ENCODE peak calls at places on chromosomes 11 and 22, in four cellular contexts. One of them, this sample, is unnamed.

GRCh38 chr11:1730230-1730629 is 20.2 kb downstream of the IFITM10 start:
- DNase-seq in fibroblast of lung: no peak
- DNase-seq in GM23338: no peak
- DNase-seq in mammary epithelial cell: no peak
- DNase-seq in this sample: no peak

GRCh38 chr11:125373426-125374391 is 122.4 kb downstream of the FEZ1 start:
- DNase-seq in GM23338: no peak
- DNase-seq in fibroblast of lung: peak; percentile 65
- DNase-seq in mammary epithelial cell: no peak
- DNase-seq in this sample: peak; percentile 14

GRCh38 chr22:38435010-38435409 is 20.0 kb downstream of the KCNJ4 start:
- DNase-seq in mammary epithelial cell: no peak
- DNase-seq in GM23338: peak; percentile 65
- DNase-seq in fibroblast of lung: no peak
- DNase-seq in this sample: no peak

GRCh38 chr22:43153916-43154315 is 2.6 kb downstream of the TSPO start:
- DNase-seq in GM23338: no peak
- DNase-seq in fibroblast of lung: no peak
- DNase-seq in mammary epithelial cell: no peak
- DNase-seq in this sample: no peak

GRCh38 chr11:2689551-2690260 is 10.1 kb downstream of the KCNQ1OT1 start:
- DNase-seq in GM23338: no peak
- DNase-seq in fibroblast of lung: no peak
- DNase-seq in mammary epithelial cell: no peak
- DNase-seq in this sample: no peak

GRCh38 chr11:14029415-14029814 is 66.9 kb downstream of the SPON1 start:
- DNase-seq in mammary epithelial cell: no peak
- DNase-seq in fibroblast of lung: no peak
- DNase-seq in GM23338: peak; percentile 83
- DNase-seq in this sample: no peak

GRCh38 chr11:3126207-3126865 is 38.8 kb downstream of the OSBPL5 start:
- DNase-seq in GM23338: no peak
- DNase-seq in fibroblast of lung: no peak
- DNase-seq in mammary epithelial cell: peak; percentile 47
- DNase-seq in this sample: no peak

GRCh38 chr11:116600930-116601329 is 171.9 kb downstream of the BUD13 start:
- DNase-seq in mammary epithelial cell: no peak
- DNase-seq in GM23338: no peak
- DNase-seq in fibroblast of lung: no peak
- DNase-seq in this sample: no peak

GRCh38 chr22:18096823-18097222 is 13.8 kb upstream of the TUBA8 start:
- DNase-seq in GM23338: no peak
- DNase-seq in mammary epithelial cell: no peak
- DNase-seq in fibroblast of lung: no peak
- DNase-seq in this sample: no peak

GRCh38 chr11:130940706-130941105 is 24.4 kb upstream of the SNX19 start:
- DNase-seq in mammary epithelial cell: no peak
- DNase-seq in GM23338: no peak
- DNase-seq in fibroblast of lung: peak; percentile 65
- DNase-seq in this sample: no peak

GRCh38 chr11:79062814-79063762 is 377.7 kb downstream of the TENM4 start:
- DNase-seq in GM23338: peak; percentile 80
- DNase-seq in mammary epithelial cell: peak; percentile 27
- DNase-seq in fibroblast of lung: no peak
- DNase-seq in this sample: peak; percentile 45

GRCh38 chr11:27663294-27663693 is 37.0 kb downstream of the BDNF start:
- DNase-seq in mammary epithelial cell: no peak
- DNase-seq in GM23338: no peak
- DNase-seq in fibroblast of lung: no peak
- DNase-seq in this sample: no peak

GRCh38 chr11:134646561-134646960 is 234.5 kb upstream of the B3GAT1 start:
- DNase-seq in fibroblast of lung: no peak
- DNase-seq in mammary epithelial cell: no peak
- DNase-seq in GM23338: no peak
- DNase-seq in this sample: no peak

GRCh38 chr11:14179126-14179820 is 179.7 kb downstream of the RRAS2 start:
- DNase-seq in GM23338: no peak
- DNase-seq in fibroblast of lung: peak; percentile 97
- DNase-seq in mammary epithelial cell: no peak
- DNase-seq in this sample: no peak

GRCh38 chr11:58594826-58595225 is 16.0 kb downstream of the ZFP91 start:
- DNase-seq in GM23338: no peak
- DNase-seq in mammary epithelial cell: no peak
- DNase-seq in fibroblast of lung: no peak
- DNase-seq in this sample: no peak

GRCh38 chr11:64334764-64335741 is 5.0 kb upstream of the CCDC88B start:
- DNase-seq in GM23338: peak; percentile 56
- DNase-seq in fibroblast of lung: peak; percentile 82
- DNase-seq in mammary epithelial cell: peak; percentile 99
- DNase-seq in this sample: peak; percentile 73

GRCh38 chr11:64333556-64333955 is 6.4 kb upstream of the CCDC88B start:
- DNase-seq in fibroblast of lung: no peak
- DNase-seq in mammary epithelial cell: no peak
- DNase-seq in GM23338: no peak
- DNase-seq in this sample: no peak

GRCh38 chr11:64330888-64331287 is 9.1 kb upstream of the CCDC88B start:
- DNase-seq in GM23338: no peak
- DNase-seq in mammary epithelial cell: no peak
- DNase-seq in fibroblast of lung: no peak
- DNase-seq in this sample: no peak

GRCh38 chr11:64327993-64328392 is 10.1 kb downstream of the PRDX5 start:
- DNase-seq in fibroblast of lung: no peak
- DNase-seq in GM23338: no peak
- DNase-seq in mammary epithelial cell: no peak
- DNase-seq in this sample: no peak

DNA sequence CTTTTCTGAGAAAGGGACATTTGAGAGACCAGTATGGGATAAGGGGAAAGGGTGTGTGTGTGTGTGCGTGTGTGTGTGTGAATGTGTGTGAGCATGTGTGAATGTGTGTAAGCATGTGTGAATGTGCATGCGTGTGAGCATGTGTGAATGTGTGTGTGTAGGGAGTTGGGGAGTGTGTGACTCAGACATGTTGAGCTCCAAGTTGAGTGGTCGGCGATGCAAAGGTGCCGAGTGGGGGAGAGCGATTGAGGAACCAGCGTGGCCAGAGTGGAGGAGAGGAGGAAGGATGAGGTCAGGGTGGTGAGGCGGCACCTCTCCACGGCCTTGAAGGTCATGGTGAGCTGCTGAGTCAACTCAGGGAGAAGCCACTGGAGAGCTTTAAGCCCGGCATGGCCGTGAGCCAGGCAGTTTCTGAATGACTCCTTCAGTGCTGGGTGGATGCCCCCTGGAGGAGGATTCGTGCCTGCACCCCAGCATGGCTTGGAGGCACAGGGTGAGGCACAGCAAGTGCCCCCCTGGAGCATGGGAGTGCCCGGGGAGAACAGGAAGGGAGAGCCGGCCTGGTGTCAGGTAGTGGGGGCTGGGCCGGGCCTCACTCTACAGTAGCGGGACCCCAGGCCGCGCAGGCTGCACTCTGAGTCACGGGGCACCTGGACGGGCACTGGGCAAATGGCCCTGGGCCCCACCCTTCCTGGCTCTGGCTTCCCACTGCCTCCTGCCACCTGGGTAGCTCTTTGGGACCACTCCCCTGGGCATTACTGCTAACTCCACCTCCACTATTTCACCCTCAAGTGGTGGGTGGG is 8.2 kb upstream of the CCDC88B start:
- DNase-seq in mammary epithelial cell: peak; percentile 89
- DNase-seq in fibroblast of lung: peak; percentile 86
- DNase-seq in GM23338: peak; percentile 71
- DNase-seq in this sample: peak; percentile 89
- H3K4me3 ChIP-seq in mammary epithelial cell: no peak overlapping the region
- H3K4me3 ChIP-seq in fibroblast of lung: no peak overlapping the region
- H3K4me3 ChIP-seq in GM23338: no peak overlapping the region
- H3K4me3 ChIP-seq in this sample: no peak overlapping the region

GRCh38 chr11:96204366-96204659 is 138.7 kb downstream of the MAML2 start:
- DNase-seq in mammary epithelial cell: no peak
- DNase-seq in GM23338: no peak
- DNase-seq in fibroblast of lung: peak; percentile 28
- DNase-seq in this sample: no peak
- H3K4me1 ChIP-seq in mammary epithelial cell: peaks cover 17% of the 10 kb centered on the region
- H3K4me1 ChIP-seq in GM23338: peaks cover 23% of the 10 kb centered on the region
- H3K4me1 ChIP-seq in fibroblast of lung: peaks cover 8% of the 10 kb centered on the region
- H3K4me1 ChIP-seq in this sample: peaks cover 79% of the 10 kb centered on the region

GRCh38 chr11:114060402-114061052 is 1.0 kb downstream of the ZBTB16 start:
- DNase-seq in fibroblast of lung: no peak
- DNase-seq in GM23338: peak; percentile 51
- DNase-seq in mammary epithelial cell: peak; percentile 49
- DNase-seq in this sample: peak; percentile 62

GRCh38 chr11:114058871-114059277 is 637 bp upstream of the ZBTB16 start:
- DNase-seq in fibroblast of lung: no peak
- DNase-seq in mammary epithelial cell: no peak
- DNase-seq in GM23338: peak; percentile 57
- DNase-seq in this sample: no peak

GRCh38 chr11:114061053-114062049 is 1.8 kb downstream of the ZBTB16 start:
- DNase-seq in fibroblast of lung: peak; percentile 68
- DNase-seq in mammary epithelial cell: no peak
- DNase-seq in GM23338: peak; percentile 37
- DNase-seq in this sample: peak; percentile 70

GRCh38 chr11:114059278-114059983 is at the start of gene ZBTB16:
- DNase-seq in fibroblast of lung: peak; percentile 95
- DNase-seq in mammary epithelial cell: no peak
- DNase-seq in GM23338: peak; percentile 92
- DNase-seq in this sample: peak; percentile 90

DNA sequence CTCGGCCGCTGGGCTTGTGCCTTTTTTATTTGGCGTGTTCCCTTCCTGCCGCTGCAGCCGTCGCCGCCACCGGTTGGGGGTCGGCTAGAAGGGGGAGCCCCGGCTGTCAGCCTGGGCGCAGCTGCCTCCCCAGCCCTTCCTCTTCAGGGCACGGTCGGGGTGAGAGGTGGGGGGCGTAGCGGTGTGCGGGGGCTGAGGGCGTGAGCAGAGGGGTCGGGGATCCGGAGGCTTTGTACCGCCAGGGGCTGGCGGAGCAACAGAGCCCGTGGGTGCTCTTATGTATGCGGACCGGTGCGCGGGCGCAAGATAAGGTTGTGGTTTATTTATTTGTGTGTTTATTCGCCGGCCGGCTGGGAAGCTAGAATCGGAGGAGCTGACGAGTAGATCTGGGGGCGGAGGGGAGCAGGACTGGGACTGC is 482 bp downstream of the ZBTB16 start:
- DNase-seq in GM23338: peak; percentile 53
- DNase-seq in mammary epithelial cell: peak; percentile 37
- DNase-seq in fibroblast of lung: peak; percentile 53
- DNase-seq in this sample: peak; percentile 81
- TF ChIP-seq EZH2 in GM23338: peak; percentile 86
- TF ChIP-seq EZH2 in mammary epithelial cell: no peak
- TF ChIP-seq EZH2 in fibroblast of lung: peak; percentile 8
- TF ChIP-seq EZH2 in this sample: no peak

GRCh38 chr11:567036-567628 is 6.4 kb downstream of the RASSF7 start:
- DNase-seq in fibroblast of lung: no peak
- DNase-seq in GM23338: no peak
- DNase-seq in mammary epithelial cell: no peak
- DNase-seq in this sample: no peak

GRCh38 chr11:565921-566509 is 5.2 kb downstream of the RASSF7 start:
- DNase-seq in mammary epithelial cell: no peak
- DNase-seq in GM23338: peak; percentile 44
- DNase-seq in fibroblast of lung: no peak
- DNase-seq in this sample: no peak

GRCh38 chr11:567629-568258 is 7.0 kb downstream of the RASSF7 start:
- DNase-seq in fibroblast of lung: no peak
- DNase-seq in mammary epithelial cell: no peak
- DNase-seq in GM23338: no peak
- DNase-seq in this sample: no peak

GRCh38 chr11:569273-569885 is 6.9 kb upstream of the PHRF1 start:
- DNase-seq in mammary epithelial cell: no peak
- DNase-seq in GM23338: peak; percentile 36
- DNase-seq in fibroblast of lung: no peak
- DNase-seq in this sample: no peak

DNA sequence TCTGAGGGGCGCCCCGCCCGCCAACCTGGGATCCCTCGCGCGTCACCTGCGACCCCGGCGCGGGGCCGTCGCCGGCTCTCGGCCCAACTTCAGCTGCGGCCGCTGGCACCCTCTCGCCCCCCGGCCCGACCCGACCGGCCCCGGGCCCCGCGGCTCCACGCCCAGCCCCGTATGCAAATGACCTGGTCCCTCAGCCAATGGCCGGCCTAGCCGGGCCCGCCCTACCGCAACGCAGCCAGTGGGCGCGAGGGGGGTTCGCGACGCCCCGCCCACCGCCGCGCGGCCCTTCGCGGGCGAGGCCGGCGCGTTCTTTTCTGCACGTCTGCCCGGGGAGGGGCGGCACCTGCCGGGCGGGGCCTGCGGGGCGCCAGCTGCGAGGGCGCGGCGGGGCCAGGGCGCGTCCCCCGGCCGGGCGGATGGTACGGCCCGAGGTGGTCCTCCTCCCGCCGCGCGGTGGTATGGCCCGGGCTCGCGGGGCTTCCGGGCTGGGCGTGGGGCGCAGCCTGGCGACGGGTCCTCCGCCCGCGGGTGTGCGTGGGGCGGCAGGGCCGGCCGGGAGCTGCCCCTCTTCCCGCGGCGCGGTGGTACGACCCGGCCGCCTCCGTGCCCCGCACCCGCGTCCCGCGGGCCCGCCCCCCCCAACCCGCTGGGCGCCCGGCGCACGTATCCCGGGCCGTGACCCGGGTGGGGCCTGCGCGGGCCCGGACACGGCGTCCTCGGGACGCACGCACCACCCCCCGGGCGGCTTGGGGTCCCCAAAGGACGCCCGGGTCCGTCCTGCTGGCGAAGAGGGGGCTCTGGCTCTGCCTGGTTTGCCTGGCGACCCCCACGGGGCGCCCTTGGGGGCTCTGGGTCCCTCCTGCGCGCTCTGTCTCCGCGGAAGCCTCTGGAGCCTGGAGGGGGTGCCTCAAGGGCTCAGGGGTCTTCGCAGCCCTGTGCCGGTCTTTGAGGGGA is 7.7 kb upstream of the PHRF1 start:
- DNase-seq in mammary epithelial cell: peak; percentile 95
- DNase-seq in GM23338: peak; percentile 95
- DNase-seq in fibroblast of lung: peak; percentile 84
- DNase-seq in this sample: peak; percentile 96
- H3K4me3 ChIP-seq in mammary epithelial cell: peak overlapping the region; percentile 96
- H3K4me3 ChIP-seq in GM23338: peak overlapping the region; percentile 62
- H3K4me3 ChIP-seq in fibroblast of lung: peak overlapping the region; percentile 58
- H3K4me3 ChIP-seq in this sample: peak overlapping the region; percentile 64

GRCh38 chr22:36343720-36344105 is 44.1 kb downstream of the MYH9 start:
- DNase-seq in fibroblast of lung: no peak
- DNase-seq in GM23338: no peak
- DNase-seq in mammary epithelial cell: no peak
- DNase-seq in this sample: no peak
- H3K4me1 ChIP-seq in fibroblast of lung: peaks cover 44% of the 10 kb centered on the region
- H3K4me1 ChIP-seq in GM23338: peaks cover 20% of the 10 kb centered on the region
- H3K4me1 ChIP-seq in mammary epithelial cell: peaks cover 68% of the 10 kb centered on the region
- H3K4me1 ChIP-seq in this sample: no peaks in the 10 kb centered on the region

GRCh38 chr11:66408488-66409214 is 12.2 kb upstream of the NPAS4 start:
- DNase-seq in mammary epithelial cell: peak; percentile 76
- DNase-seq in fibroblast of lung: peak; percentile 95
- DNase-seq in GM23338: peak; percentile 98
- DNase-seq in this sample: peak; percentile 97
- TF ChIP-seq EZH2 in mammary epithelial cell: no peak
- TF ChIP-seq EZH2 in fibroblast of lung: no peak
- TF ChIP-seq EZH2 in GM23338: no peak
- TF ChIP-seq EZH2 in this sample: no peak